ENCODE peak calls at places on chromosomes 2 and 18, in nine cellular contexts. J is foreskin fibroblast, I is tibial nerve, G is kidney, Q is heart left ventricle, N is breast epithelium, K is IMR-90, W is coronary artery, F is thyroid gland. V is an unnamed sample.

GRCh38 chr2:235939471-235939870 is 228.7 kb downstream of the GBX2 start:
- DNase-seq in J (no peak), I (no peak), G (no peak), Q (no peak), N (no peak), K (peak), W (no peak), F (no peak), V (no peak)

GRCh38 chr2:62197017-62197586 is 1.2 kb downstream of the B3GNT2 start:
- DNase-seq in J (no peak), I (no peak), G (no peak), Q (no peak), N (no peak), K (no peak), W (no peak), F (peak), V (no peak)

GRCh38 chr18:58609536-58609993 is 19.3 kb downstream of the ALPK2 start:
- DNase-seq in J (no peak), I (no peak), G (no peak), Q (no peak), N (no peak), K (no peak), W (no peak), F (no peak), V (no peak)

GRCh38 chr2:109402980-109403840 is 210.6 kb downstream of the SEPTIN10 start:
- DNase-seq in J (no peak), I (no peak), G (no peak), Q (no peak), N (no peak), K (no peak), W (no peak), F (no peak), V (no peak)

GRCh38 chr2:53098323-53099073 is 669.1 kb upstream of the CHAC2 start:
- DNase-seq in J (no peak), I (no peak), G (no peak), Q (no peak), N (no peak), K (no peak), W (no peak), F (no peak), V (no peak)

GRCh38 chr2:63048367-63049171 is 2.1 kb upstream of the OTX1 start:
- DNase-seq in J (no peak), I (no peak), G (peak), Q (no peak), N (no peak), K (no peak), W (no peak), F (no peak), V (no peak)

GRCh38 chr2:61887684-61888303 is 662 bp downstream of the CCT4 start:
- DNase-seq in J (peak), I (peak), G (no peak), Q (no peak), N (no peak), K (peak), W (no peak), F (peak), V (no peak)

GRCh38 chr18:63963610-63964256 is 6.1 kb upstream of the SERPINB8 start:
- DNase-seq in J (peak), I (peak), G (no peak), Q (peak), N (no peak), K (peak), W (no peak), F (peak), V (no peak)

GRCh38 chr18:2173464-2173863 is 397.8 kb downstream of the METTL4 start:
- DNase-seq in J (peak), I (no peak), G (no peak), Q (peak), N (no peak), K (peak), W (no peak), F (no peak), V (peak)

GRCh38 chr2:240467659-240468299 is 32.3 kb downstream of the GPC1 start:
- DNase-seq in J (no peak), I (no peak), G (peak), Q (peak), N (peak), K (no peak), W (no peak), F (peak), V (no peak)

GRCh38 chr2:170771049-170771937 is 1.1 kb downstream of the ERICH2 start:
- DNase-seq in J (peak), I (peak), G (no peak), Q (no peak), N (peak), K (peak), W (peak), F (no peak), V (no peak)

GRCh38 chr2:222736301-222736700 is 64.8 kb downstream of the MOGAT1 start:
- DNase-seq in J (no peak), I (no peak), G (no peak), Q (no peak), N (no peak), K (peak), W (no peak), F (no peak), V (no peak)

GRCh38 chr2:144426981-144427479 is 92.9 kb downstream of the ZEB2 start:
- DNase-seq in J (peak), I (no peak), G (no peak), Q (no peak), N (no peak), K (peak), W (no peak), F (peak), V (peak)

GRCh38 chr2:52264488-52264887 is 1232.6 kb upstream of the NRXN1 start:
- DNase-seq in J (no peak), I (no peak), G (no peak), Q (no peak), N (no peak), K (no peak), W (no peak), F (no peak), V (no peak)

GRCh38 chr18:22847392-22847791 is 85.7 kb upstream of the RBBP8 start:
- DNase-seq in J (no peak), I (no peak), G (no peak), Q (no peak), N (no peak), K (peak), W (no peak), F (no peak), V (peak)

GRCh38 chr18:10057401-10057800 is 143.6 kb downstream of the VAPA start:
- DNase-seq in J (no peak), I (no peak), G (no peak), Q (no peak), N (no peak), K (no peak), W (no peak), F (no peak), V (no peak)

GRCh38 chr2:84906108-84906899 is 848 bp downstream of the TMSB10 start:
- DNase-seq in J (no peak), I (no peak), G (peak), Q (peak), N (no peak), K (no peak), W (no peak), F (peak), V (no peak)

GRCh38 chr2:227877359-227878309 is 6.2 kb downstream of the DAW1 start:
- DNase-seq in J (no peak), I (peak), G (no peak), Q (no peak), N (no peak), K (no peak), W (no peak), F (no peak), V (no peak)

GRCh38 chr2:70596293-70596692 is 42.7 kb upstream of the TGFA start:
- DNase-seq in J (no peak), I (no peak), G (no peak), Q (no peak), N (no peak), K (no peak), W (no peak), F (no peak), V (no peak)

GRCh38 chr2:166173263-166173662 is 45.4 kb upstream of the SCN1A start:
- DNase-seq in J (no peak), I (no peak), G (no peak), Q (no peak), N (no peak), K (no peak), W (no peak), F (no peak), V (no peak)

GRCh38 chr2:181106789-181107418 is 126.5 kb downstream of the UBE2E3 start:
- DNase-seq in J (peak), I (no peak), G (no peak), Q (no peak), N (no peak), K (peak), W (no peak), F (no peak), V (peak)

GRCh38 chr2:101401316-101401660 is 14.0 kb upstream of the CREG2 start:
- DNase-seq in J (no peak), I (no peak), G (no peak), Q (no peak), N (no peak), K (no peak), W (no peak), F (no peak), V (no peak)

GRCh38 chr2:80420530-80421208 is 116.1 kb upstream of the LRRTM1 start:
- DNase-seq in J (no peak), I (no peak), G (no peak), Q (no peak), N (no peak), K (no peak), W (no peak), F (no peak), V (no peak)

GRCh38 chr18:48106976-48107781 is 176.7 kb upstream of the SMAD2 start:
- DNase-seq in J (no peak), I (no peak), G (no peak), Q (no peak), N (no peak), K (no peak), W (no peak), F (no peak), V (no peak)

GRCh38 chr2:101305492-101306123 is 2.9 kb downstream of the RNF149 start:
- DNase-seq in J (peak), I (no peak), G (no peak), Q (no peak), N (no peak), K (peak), W (no peak), F (no peak), V (peak)

GRCh38 chr2:130354135-130354420 is 1.8 kb upstream of the PTPN18 start:
- DNase-seq in J (no peak), I (no peak), G (no peak), Q (no peak), N (no peak), K (no peak), W (no peak), F (no peak), V (no peak)

GRCh38 chr2:15158117-15158516 is 403.0 kb downstream of the NBAS start:
- DNase-seq in J (no peak), I (no peak), G (no peak), Q (no peak), N (no peak), K (no peak), W (no peak), F (no peak), V (no peak)

GRCh38 chr2:23002234-23002633 is 382.7 kb upstream of the KLHL29 start:
- DNase-seq in J (no peak), I (no peak), G (no peak), Q (no peak), N (no peak), K (no peak), W (no peak), F (no peak), V (no peak)

GRCh38 chr2:17101596-17101995 is 416.6 kb downstream of the RAD51AP2 start:
- DNase-seq in J (peak), I (no peak), G (no peak), Q (no peak), N (no peak), K (no peak), W (no peak), F (no peak), V (no peak)

GRCh38 chr2:64735504-64735903 is 81.8 kb upstream of the SERTAD2 start:
- DNase-seq in J (no peak), I (no peak), G (no peak), Q (no peak), N (no peak), K (no peak), W (no peak), F (no peak), V (no peak)

GRCh38 chr2:15701991-15702390 is 110.3 kb downstream of the DDX1 start:
- DNase-seq in J (no peak), I (no peak), G (no peak), Q (no peak), N (no peak), K (no peak), W (no peak), F (no peak), V (no peak)

GRCh38 chr2:71504611-71505010 is 51.2 kb downstream of the DYSF start:
- DNase-seq in J (no peak), I (no peak), G (no peak), Q (no peak), N (no peak), K (no peak), W (no peak), F (no peak), V (no peak)

GRCh38 chr2:135821190-135821589 is 15.8 kb downstream of the LCT start:
- DNase-seq in J (no peak), I (no peak), G (no peak), Q (no peak), N (no peak), K (no peak), W (no peak), F (no peak), V (no peak)

GRCh38 chr18:6661692-6662415 is 67.7 kb upstream of the ARHGAP28 start:
- DNase-seq in J (no peak), I (no peak), G (no peak), Q (no peak), N (no peak), K (no peak), W (no peak), F (no peak), V (no peak)

GRCh38 chr18:5894215-5894612 is 1.1 kb downstream of the TMEM200C start:
- DNase-seq in J (no peak), I (no peak), G (no peak), Q (no peak), N (no peak), K (peak), W (no peak), F (no peak), V (no peak)

GRCh38 chr2:11688222-11689069 is 18.5 kb upstream of the NTSR2 start:
- DNase-seq in J (peak), I (peak), G (peak), Q (peak), N (peak), K (peak), W (peak), F (peak), V (peak)
- H3K4me3 ChIP-seq in J (peak), I (no peak), G (peak), Q (peak), N (no peak), K (peak), W (peak), F (no peak), V (peak)

DNA sequence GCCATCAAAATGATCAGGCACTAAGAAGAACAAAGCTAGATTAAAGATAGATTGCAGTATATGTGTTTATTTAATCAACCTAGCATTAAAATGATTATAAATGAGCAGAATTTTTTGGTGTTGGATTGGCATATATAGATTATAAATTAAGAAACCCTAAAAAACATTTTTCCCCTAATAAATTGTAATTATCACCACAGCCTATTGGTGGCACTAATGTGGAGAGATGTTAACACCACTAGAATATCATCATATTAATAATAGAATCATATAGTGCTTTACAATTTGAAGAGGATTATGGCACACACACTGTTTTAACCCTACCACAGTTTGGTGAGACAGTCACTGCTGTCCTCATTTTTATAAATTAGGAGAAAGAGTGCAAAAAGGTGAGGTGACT is 112.4 kb upstream of the RND3 start:
- DNase-seq in J (no peak), I (no peak), G (no peak), Q (no peak), N (no peak), K (no peak), W (no peak), F (no peak), V (no peak)
- TF ChIP-seq CTCF in J (no peak), I (no peak), G (no peak), Q (no peak), N (no peak), K (no peak), W (no peak), F (no peak), V (no peak)

DNA sequence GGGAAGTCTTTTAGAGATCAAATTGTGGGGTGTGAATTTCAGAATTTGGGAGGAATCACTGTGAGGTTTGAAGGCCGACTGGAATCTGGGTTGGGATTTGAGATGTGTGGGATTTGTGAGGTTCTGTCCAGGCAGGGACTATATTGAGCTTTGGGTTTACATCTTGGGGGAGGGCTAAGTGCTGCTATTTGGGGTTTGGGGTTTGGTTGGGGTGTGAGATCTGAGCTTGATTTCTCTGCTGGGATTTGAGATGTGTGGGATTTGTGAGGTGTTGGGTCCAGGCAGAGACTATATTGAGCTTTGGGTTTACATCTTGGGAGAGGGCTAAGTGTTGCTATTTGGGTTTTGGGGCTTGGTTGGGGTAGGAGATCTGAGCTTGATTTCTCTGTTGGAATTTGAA is 864 bp downstream of the GMPPA start:
- DNase-seq in J (no peak), I (no peak), G (no peak), Q (no peak), N (no peak), K (no peak), W (no peak), F (no peak), V (no peak)
- H3K4me3 ChIP-seq in J (peak), I (peak), G (peak), Q (peak), N (peak), K (peak), W (peak), F (no peak), V (peak)

GRCh38 chr2:157967856-157968255 is 91.7 kb upstream of the ACVR1 start:
- DNase-seq in J (no peak), I (no peak), G (peak), Q (no peak), N (no peak), K (no peak), W (no peak), F (no peak), V (no peak)

GRCh38 chr2:157971702-157972101 is 95.6 kb upstream of the ACVR1 start:
- DNase-seq in J (no peak), I (no peak), G (no peak), Q (no peak), N (no peak), K (no peak), W (no peak), F (no peak), V (no peak)
- TF ChIP-seq CTCF in J (no peak), I (no peak), G (no peak), Q (no peak), N (no peak), K (no peak), W (no peak), F (no peak), V (no peak)

DNA sequence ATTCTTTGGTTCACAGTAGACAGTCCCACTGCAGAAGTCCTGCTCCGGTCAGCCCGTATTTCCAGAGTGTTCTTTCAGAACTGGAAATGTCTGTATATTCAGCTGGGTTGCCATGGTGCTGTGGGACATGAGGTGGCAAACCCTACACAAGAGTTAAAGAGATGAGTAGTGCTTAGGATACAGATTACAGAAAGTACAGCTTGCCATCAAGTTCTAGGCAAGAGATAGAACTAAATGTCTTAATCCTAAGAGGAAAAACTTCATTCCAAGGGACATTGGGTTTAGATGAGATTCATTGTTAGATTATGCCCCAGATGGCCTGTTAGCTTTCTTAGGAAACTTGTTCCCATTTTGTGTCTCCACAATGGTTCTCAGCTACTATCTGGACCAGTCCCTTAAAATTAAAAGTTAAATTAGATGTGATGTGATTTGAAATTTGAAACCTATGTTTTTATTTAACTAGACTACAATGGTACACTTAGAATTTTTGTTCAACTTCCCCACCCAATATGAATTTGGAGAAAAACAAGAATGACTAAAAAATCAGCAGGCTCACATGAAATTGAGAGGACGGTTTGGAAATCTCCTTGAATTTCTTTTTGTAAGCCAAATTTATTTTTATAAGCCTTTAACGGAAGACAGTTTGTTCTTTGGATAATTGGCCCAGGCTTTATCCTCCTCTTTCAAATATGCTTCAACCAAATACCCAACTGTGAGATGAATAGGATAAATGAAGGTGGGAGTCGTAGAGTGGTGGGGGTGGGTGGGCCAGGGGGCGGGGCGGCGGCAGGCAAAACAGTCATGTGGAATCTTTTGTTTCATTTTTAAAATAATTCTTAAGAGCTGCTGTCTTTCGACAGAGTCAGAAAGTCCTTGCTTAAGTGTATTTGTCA is 60.4 kb downstream of the FMNL2 start:
- DNase-seq in J (peak), I (no peak), G (no peak), Q (no peak), N (no peak), K (peak), W (no peak), F (no peak), V (no peak)
- H3K4me3 ChIP-seq in J (peak), I (peak), G (no peak), Q (peak), N (peak), K (no peak), W (peak), F (no peak), V (peak)

DNA sequence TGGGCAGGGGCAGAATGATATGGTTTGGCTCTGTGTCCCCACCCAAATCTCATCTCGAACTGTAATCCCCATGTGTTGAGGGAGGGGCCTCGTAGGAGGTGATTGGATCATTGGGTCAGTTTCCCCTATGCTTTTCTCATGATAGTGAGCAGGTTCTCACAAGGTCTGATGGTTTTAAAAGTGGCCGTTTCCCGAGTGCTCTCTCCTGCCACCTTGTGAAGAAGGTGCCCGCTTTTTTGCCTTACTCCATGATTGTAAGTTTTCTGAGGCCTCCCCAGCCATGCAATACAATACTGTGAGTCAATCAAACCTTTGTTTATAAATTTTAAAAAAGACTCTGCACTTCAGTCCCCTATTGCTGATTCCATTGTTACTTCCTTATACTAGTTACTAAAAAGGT is 82.9 kb upstream of the CDKL4 start:
- DNase-seq in J (no peak), I (no peak), G (no peak), Q (no peak), N (no peak), K (no peak), W (no peak), F (no peak), V (no peak)
- TF ChIP-seq CTCF in J (no peak), I (no peak), G (no peak), Q (no peak), N (no peak), K (no peak), W (no peak), F (no peak), V (no peak)